ENCODE peak calls at places on chromosomes 5 and 9, in six cellular contexts. L, C, A, R, U and E are unnamed samples. For H3K4me1, the result is how much of the 10 kb centered on the place peaks cover.

GRCh38 chr5:143757116-143757515 is 54.8 kb upstream of the HMHB1 start:
- DNase-seq in U (no peak), L (peak), A (no peak), C (no peak), R (no peak), E (no peak)

GRCh38 chr9:114560956-114561355 is 26.6 kb upstream of the ATP6V1G1 start:
- DNase-seq in R (no peak), L (no peak), U (no peak), A (no peak), C (no peak), E (no peak)

GRCh38 chr5:14806452-14806851 is 65.1 kb downstream of the ANKH start:
- DNase-seq in L (peak), R (no peak), A (no peak), U (no peak), C (no peak), E (no peak)

GRCh38 chr9:121785673-121786542 is 134.5 kb downstream of the DAB2IP start:
- DNase-seq in L (no peak), U (no peak), R (no peak), C (no peak), A (peak), E (no peak)

GRCh38 chr9:13719981-13720380 is 440.5 kb upstream of the MPDZ start:
- DNase-seq in U (no peak), C (no peak), R (no peak), L (peak), A (no peak), E (no peak)

GRCh38 chr5:176994460-176995121 is 12.0 kb downstream of the UIMC1 start:
- DNase-seq in R (peak), C (no peak), A (no peak), L (peak), U (no peak), E (peak)

GRCh38 chr9:70480405-70480980 is 66.0 kb upstream of the KLF9 start:
- DNase-seq in U (no peak), R (no peak), L (peak), A (no peak), C (no peak), E (peak)

GRCh38 chr5:83956386-83956785 is 235.7 kb upstream of the HAPLN1 start:
- DNase-seq in C (no peak), A (no peak), U (no peak), R (peak), L (peak), E (no peak)

GRCh38 chr5:169547508-169547907 is 36.1 kb upstream of the SPDL1 start:
- DNase-seq in C (no peak), A (no peak), U (no peak), L (peak), R (peak), E (no peak)

GRCh38 chr9:117722108-117722761 is 18.0 kb downstream of the TLR4 start:
- DNase-seq in R (no peak), A (no peak), C (no peak), U (no peak), L (no peak), E (no peak)

GRCh38 chr5:78242001-78242400 is 52.5 kb downstream of the AP3B1 start:
- DNase-seq in L (no peak), R (no peak), C (no peak), A (no peak), U (no peak), E (no peak)

GRCh38 chr9:127779136-127779981 is 893 bp upstream of the SH2D3C start:
- DNase-seq in U (no peak), A (no peak), L (no peak), C (no peak), R (no peak), E (no peak)

GRCh38 chr5:130985776-130986175 is 179.3 kb downstream of the HINT1 start:
- DNase-seq in U (no peak), L (no peak), C (no peak), A (no peak), R (no peak), E (no peak)

GRCh38 chr9:114898741-114899140 is 31.6 kb downstream of the TNFSF8 start:
- DNase-seq in C (no peak), A (no peak), U (no peak), R (peak), L (no peak), E (no peak)

GRCh38 chr5:1658665-1659064 is 134.9 kb upstream of the LPCAT1 start:
- DNase-seq in R (no peak), L (no peak), C (no peak), A (no peak), U (no peak), E (no peak)

GRCh38 chr5:139565411-139566305 is 4.5 kb downstream of the UBE2D2 start:
- DNase-seq in R (no peak), C (no peak), U (no peak), L (peak), A (no peak), E (no peak)

GRCh38 chr5:179427032-179427675 is 81.9 kb upstream of the ADAMTS2 start:
- DNase-seq in L (no peak), U (no peak), A (no peak), R (no peak), C (no peak), E (no peak)

GRCh38 chr5:107199756-107200155 is 471.0 kb downstream of the EFNA5 start:
- DNase-seq in U (no peak), C (no peak), A (no peak), L (no peak), R (no peak), E (no peak)

GRCh38 chr5:95808686-95809413 is 13.7 kb downstream of the GLRX start:
- DNase-seq in U (no peak), L (peak), A (no peak), R (no peak), C (no peak), E (peak)

GRCh38 chr5:74290634-74291033 is 349.9 kb downstream of the ENC1 start:
- DNase-seq in R (peak), C (no peak), U (no peak), A (no peak), L (no peak), E (no peak)

GRCh38 chr5:62596096-62596495 is 17.5 kb downstream of the LRRC70 start:
- DNase-seq in A (no peak), L (peak), R (no peak), C (no peak), U (no peak), E (peak)

GRCh38 chr5:123471385-123471784 is 40.6 kb upstream of the CSNK1G3 start:
- DNase-seq in A (no peak), U (no peak), L (no peak), C (no peak), R (no peak), E (no peak)

GRCh38 chr5:143213231-143213850 is 190.1 kb downstream of the NR3C1 start:
- DNase-seq in L (peak), C (no peak), U (no peak), A (no peak), R (no peak), E (peak)

GRCh38 chr9:133119461-133120342 is 1.3 kb downstream of the RALGDS start:
- DNase-seq in L (peak), R (no peak), C (no peak), U (no peak), A (no peak), E (no peak)

GRCh38 chr5:143261748-143262392 is 141.6 kb downstream of the NR3C1 start:
- DNase-seq in A (no peak), C (no peak), R (no peak), U (no peak), L (peak), E (peak)

GRCh38 chr5:54024466-54024865 is 285.9 kb downstream of the ARL15 start:
- DNase-seq in U (no peak), A (no peak), L (peak), R (no peak), C (no peak), E (no peak)

GRCh38 chr5:37248970-37249819 is at the start of gene CPLANE1:
- DNase-seq in R (peak), L (peak), U (peak), A (peak), C (peak), E (peak)

GRCh38 chr5:37247036-37247435 is 2.1 kb downstream of the CPLANE1 start:
- DNase-seq in A (no peak), L (no peak), R (no peak), U (no peak), C (no peak), E (no peak)

GRCh38 chr5:37249820-37250175 is 622 bp upstream of the CPLANE1 start:
- DNase-seq in C (no peak), R (no peak), A (no peak), U (no peak), L (no peak), E (no peak)

GRCh38 chr5:37247496-37247895 is 1.7 kb downstream of the CPLANE1 start:
- DNase-seq in U (no peak), C (no peak), R (no peak), L (no peak), A (no peak), E (no peak)

DNA sequence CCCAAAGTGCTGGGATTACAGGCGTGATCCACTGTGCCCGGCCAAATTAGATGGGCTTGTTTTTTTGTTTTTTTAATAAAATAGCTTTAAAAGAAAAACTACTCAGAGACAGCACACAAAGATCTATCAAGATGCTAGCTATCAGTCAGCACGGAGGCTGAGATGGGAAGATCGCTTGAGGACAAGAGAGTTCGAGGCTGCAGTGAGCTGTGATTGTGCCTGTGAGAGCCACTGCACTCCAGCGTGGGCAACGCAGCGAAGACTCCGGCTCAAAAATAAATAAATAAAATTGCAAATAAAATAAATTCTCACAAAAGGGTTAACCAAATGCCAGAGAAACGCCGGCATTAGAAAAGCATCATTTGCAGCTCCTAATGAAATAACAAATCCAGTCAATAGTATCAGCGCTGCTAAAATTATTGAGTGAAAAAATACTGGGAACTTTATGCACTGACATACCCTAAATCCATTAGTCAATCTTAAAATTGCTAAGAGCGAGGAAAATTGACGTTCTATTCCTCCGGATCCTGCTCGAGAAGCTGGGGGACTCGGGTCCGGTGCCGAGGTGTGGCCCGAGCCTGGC is 698 bp downstream of the CPLANE1 start:
- DNase-seq in A (no peak), L (peak), U (no peak), R (peak), C (no peak), E (no peak)
- H4K8ac ChIP-seq in A (no peak), L (peak), U (no peak), R (peak), C (peak), E (peak)

DNA sequence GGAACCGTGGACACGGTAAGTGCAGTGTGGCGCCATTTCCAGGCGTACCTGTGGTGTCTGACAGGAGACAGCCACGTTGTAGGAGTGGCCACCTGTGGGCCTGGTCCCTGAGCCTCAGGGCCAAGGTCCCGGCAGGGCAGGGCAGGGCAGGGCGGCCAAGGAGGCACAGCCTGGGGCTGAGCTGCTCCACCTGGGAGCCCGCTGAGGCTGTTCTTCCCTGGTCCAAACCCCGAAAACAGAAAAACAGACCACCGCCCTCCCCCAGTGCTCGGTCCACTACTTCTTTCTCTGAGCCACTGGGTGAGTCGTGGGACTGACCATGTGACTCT is 8.6 kb downstream of the PMPCA start:
- DNase-seq in R (no peak), A (no peak), U (no peak), L (no peak), C (no peak), E (no peak)
- H3K4me1 ChIP-seq in R (under half), A (under half), U (under half), L (under half), C (under half), E (under half)

GRCh38 chr9:129080608-129081387 is at the start of gene DOLPP1:
- DNase-seq in A (peak), C (peak), U (peak), L (peak), R (peak), E (peak)
- H3K4ac ChIP-seq in A (no peak), C (peak), U (peak), L (peak), R (peak), E (peak)

GRCh38 chr5:151771259-151772028 is at the start of gene G3BP1:
- DNase-seq in C (peak), R (peak), U (peak), L (peak), A (peak), E (peak)
- H4K8ac ChIP-seq in C (peak), R (no peak), U (peak), L (peak), A (peak), E (peak)

GRCh38 chr5:173735691-173736090 is 119.2 kb upstream of the BOD1 start:
- DNase-seq in C (no peak), U (no peak), R (no peak), L (no peak), A (no peak), E (no peak)

GRCh38 chr5:173733831-173734491 is 117.5 kb upstream of the BOD1 start:
- DNase-seq in C (no peak), A (no peak), R (no peak), U (no peak), L (no peak), E (no peak)

GRCh38 chr5:173735171-173735570 is 118.7 kb upstream of the BOD1 start:
- DNase-seq in R (no peak), A (no peak), U (no peak), L (no peak), C (no peak), E (no peak)

GRCh38 chr5:173733065-173733824 is 116.8 kb upstream of the BOD1 start:
- DNase-seq in R (no peak), L (no peak), C (no peak), U (no peak), A (no peak), E (no peak)

GRCh38 chr5:173734716-173735115 is 118.3 kb upstream of the BOD1 start:
- DNase-seq in U (no peak), L (no peak), C (no peak), R (no peak), A (no peak), E (no peak)
- H3K4me1 ChIP-seq in U (under half), L (under half), C (under half), R (under half), A (under half), E (under half)

GRCh38 chr9:125400725-125401124 is 139.1 kb downstream of the GAPVD1 start:
- DNase-seq in A (peak), L (no peak), U (no peak), R (no peak), C (no peak), E (no peak)
- H3K4ac ChIP-seq in A (no peak), L (no peak), U (no peak), R (no peak), C (no peak), E (no peak)

DNA sequence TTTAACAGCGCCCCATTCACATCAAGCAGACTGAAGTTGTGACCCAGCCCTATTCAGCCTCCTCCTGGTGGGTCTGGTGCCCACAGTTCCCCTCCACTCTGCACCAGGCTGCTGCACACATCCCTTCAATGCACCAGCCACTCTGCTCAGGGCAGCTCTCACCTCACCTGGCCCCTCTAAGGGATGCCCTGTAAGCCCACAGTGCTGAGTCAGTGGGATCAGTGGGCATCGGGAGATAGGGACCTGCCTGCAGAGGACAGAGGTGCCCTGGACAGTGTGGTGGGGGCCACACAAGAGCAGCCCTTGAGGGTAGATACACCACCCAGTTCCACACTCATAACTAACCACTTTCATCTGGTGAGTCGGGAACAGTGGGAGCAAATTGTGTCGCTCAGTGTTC is 38.3 kb upstream of the S1PR3 start:
- DNase-seq in A (no peak), L (no peak), R (no peak), C (no peak), U (no peak), E (no peak)
- H4K8ac ChIP-seq in A (no peak), L (peak), R (no peak), C (no peak), U (no peak), E (no peak)

DNA sequence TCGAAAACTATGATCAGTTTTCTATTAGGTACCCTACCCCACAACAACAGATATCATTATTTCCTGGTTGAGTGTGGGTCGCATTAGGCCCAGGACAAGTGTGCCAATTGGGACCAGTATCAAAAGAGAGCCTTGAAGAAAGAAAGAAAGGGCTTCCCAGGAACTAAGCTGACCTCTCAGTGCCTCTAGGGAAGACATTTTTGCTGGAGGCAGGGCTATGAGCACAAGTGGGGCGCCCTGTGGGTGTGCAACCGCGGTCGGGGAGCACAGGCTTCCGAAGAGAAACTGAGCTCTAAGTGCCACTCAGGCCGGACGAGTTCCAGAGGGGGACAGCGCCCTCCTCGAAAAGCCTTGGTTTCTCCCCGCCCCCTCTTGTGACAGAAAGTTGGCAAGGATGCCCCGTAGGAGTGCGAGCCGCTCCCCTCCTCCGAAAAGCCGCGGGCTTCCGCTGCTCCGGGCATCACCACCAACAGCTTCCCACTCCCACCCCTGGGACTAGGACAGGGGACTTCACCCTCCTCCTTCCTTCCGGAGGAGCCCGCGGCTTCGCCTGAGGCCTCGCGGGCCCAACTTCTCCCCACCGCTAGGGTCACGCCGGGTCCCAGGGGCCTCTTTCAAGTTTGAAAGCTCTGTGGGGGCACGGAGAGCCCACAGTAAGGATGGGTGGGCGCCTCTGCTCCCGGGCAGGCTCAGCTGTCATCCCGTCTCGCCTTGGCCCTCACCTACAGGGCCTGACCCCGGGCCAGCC is 2.0 kb downstream of the NR2F1-AS1 start:
- DNase-seq in A (peak), R (no peak), L (peak), C (no peak), U (no peak), E (no peak)
- H3K4me1 ChIP-seq in A (under half), R (under half), L (under half), C (under half), U (under half), E (under half)

DNA sequence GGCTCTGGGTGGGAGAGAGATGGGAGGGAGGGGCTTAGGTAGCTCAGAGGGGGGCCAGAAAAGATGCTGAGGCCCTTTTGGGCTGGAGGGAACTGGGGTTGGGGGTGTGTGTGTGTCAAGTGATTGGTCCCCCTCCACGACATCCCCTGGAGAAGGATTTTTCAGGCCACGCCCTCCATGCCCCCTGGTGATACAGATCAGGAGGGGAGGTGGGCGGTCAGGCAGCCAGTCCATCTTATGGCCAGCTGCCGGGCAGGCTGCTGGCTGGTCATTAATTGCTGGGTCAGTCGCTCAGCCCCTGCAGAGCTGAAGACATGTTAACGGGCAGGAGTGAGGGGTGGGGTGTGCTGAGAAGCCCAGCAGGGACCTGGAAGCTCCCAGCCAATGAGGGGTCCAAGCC is 19.4 kb downstream of the PDGFRB start:
- DNase-seq in C (no peak), A (no peak), R (no peak), L (no peak), U (no peak), E (no peak)
- H3K4ac ChIP-seq in C (peak), A (no peak), R (peak), L (peak), U (peak), E (peak)

GRCh38 chr5:38695021-38695961 is 138.8 kb upstream of the LIFR start:
- DNase-seq in C (no peak), U (peak), R (peak), A (no peak), L (no peak), E (no peak)
- H4K8ac ChIP-seq in C (no peak), U (no peak), R (no peak), A (no peak), L (no peak), E (no peak)